ENCODE peak calls at places on chromosomes 1 and 21, in seven cellular contexts. One of them, this sample, is unnamed.

GRCh38 chr1:218537131-218537904 is 192.2 kb downstream of the TGFB2 start:
- DNase-seq in GM12865: no peak
- DNase-seq in fibroblast of pulmonary artery: peak
- DNase-seq in cardiac fibroblast: peak
- DNase-seq in RWPE2: no peak
- DNase-seq in neural progenitor cell: no peak
- DNase-seq in GM06990: no peak
- DNase-seq in this sample: no peak

GRCh38 chr1:200774735-200775449 is 36.2 kb downstream of the CAMSAP2 start:
- DNase-seq in cardiac fibroblast: peak
- DNase-seq in fibroblast of pulmonary artery: peak
- DNase-seq in GM12865: peak
- DNase-seq in GM06990: no peak
- DNase-seq in neural progenitor cell: no peak
- DNase-seq in RWPE2: no peak
- DNase-seq in this sample: no peak

GRCh38 chr1:214966366-214966765 is 116.2 kb upstream of the KCNK2 start:
- DNase-seq in RWPE2: no peak
- DNase-seq in fibroblast of pulmonary artery: peak
- DNase-seq in GM06990: no peak
- DNase-seq in neural progenitor cell: peak
- DNase-seq in GM12865: no peak
- DNase-seq in cardiac fibroblast: no peak
- DNase-seq in this sample: no peak

GRCh38 chr1:153648000-153648643 is 10.4 kb upstream of the SNAPIN start:
- DNase-seq in fibroblast of pulmonary artery: no peak
- DNase-seq in cardiac fibroblast: no peak
- DNase-seq in neural progenitor cell: no peak
- DNase-seq in GM06990: no peak
- DNase-seq in GM12865: no peak
- DNase-seq in RWPE2: no peak
- DNase-seq in this sample: no peak

GRCh38 chr1:224906340-224906739 is 23.1 kb upstream of the DNAH14 start:
- DNase-seq in RWPE2: no peak
- DNase-seq in neural progenitor cell: no peak
- DNase-seq in GM12865: no peak
- DNase-seq in fibroblast of pulmonary artery: no peak
- DNase-seq in GM06990: no peak
- DNase-seq in cardiac fibroblast: no peak
- DNase-seq in this sample: no peak

GRCh38 chr21:45636921-45637646 is 6.4 kb upstream of the PCBP3 start:
- DNase-seq in GM12865: no peak
- DNase-seq in GM06990: no peak
- DNase-seq in fibroblast of pulmonary artery: no peak
- DNase-seq in RWPE2: no peak
- DNase-seq in cardiac fibroblast: no peak
- DNase-seq in neural progenitor cell: no peak
- DNase-seq in this sample: no peak

GRCh38 chr1:20158358-20159070 is 19.4 kb downstream of the PLA2G2F start:
- DNase-seq in cardiac fibroblast: no peak
- DNase-seq in fibroblast of pulmonary artery: no peak
- DNase-seq in neural progenitor cell: no peak
- DNase-seq in RWPE2: peak
- DNase-seq in GM12865: no peak
- DNase-seq in GM06990: no peak
- DNase-seq in this sample: no peak

GRCh38 chr1:10640079-10640578 is 156.3 kb downstream of the CASZ1 start:
- DNase-seq in RWPE2: no peak
- DNase-seq in GM12865: no peak
- DNase-seq in GM06990: no peak
- DNase-seq in fibroblast of pulmonary artery: no peak
- DNase-seq in cardiac fibroblast: no peak
- DNase-seq in neural progenitor cell: peak
- DNase-seq in this sample: no peak

GRCh38 chr1:167832693-167833092 is 81.2 kb downstream of the ADCY10 start:
- DNase-seq in fibroblast of pulmonary artery: no peak
- DNase-seq in GM12865: no peak
- DNase-seq in RWPE2: no peak
- DNase-seq in cardiac fibroblast: no peak
- DNase-seq in neural progenitor cell: no peak
- DNase-seq in GM06990: no peak
- DNase-seq in this sample: no peak
- TF ChIP-seq CTCF in fibroblast of pulmonary artery: no peak
- TF ChIP-seq CTCF in GM12865: no peak
- TF ChIP-seq CTCF in RWPE2: no peak
- TF ChIP-seq CTCF in cardiac fibroblast: no peak
- TF ChIP-seq CTCF in neural progenitor cell: no peak
- TF ChIP-seq CTCF in GM06990: no peak
- TF ChIP-seq CTCF in this sample: no peak

GRCh38 chr21:36973986-36974850 is 7.7 kb upstream of the HLCS start:
- DNase-seq in GM06990: no peak
- DNase-seq in cardiac fibroblast: no peak
- DNase-seq in fibroblast of pulmonary artery: no peak
- DNase-seq in GM12865: no peak
- DNase-seq in RWPE2: no peak
- DNase-seq in neural progenitor cell: no peak
- DNase-seq in this sample: no peak
- H3K4me3 ChIP-seq in GM06990: no peak
- H3K4me3 ChIP-seq in cardiac fibroblast: no peak
- H3K4me3 ChIP-seq in fibroblast of pulmonary artery: no peak
- H3K4me3 ChIP-seq in GM12865: no peak
- H3K4me3 ChIP-seq in RWPE2: no peak
- H3K4me3 ChIP-seq in neural progenitor cell: no peak
- H3K4me3 ChIP-seq in this sample: no peak

DNA sequence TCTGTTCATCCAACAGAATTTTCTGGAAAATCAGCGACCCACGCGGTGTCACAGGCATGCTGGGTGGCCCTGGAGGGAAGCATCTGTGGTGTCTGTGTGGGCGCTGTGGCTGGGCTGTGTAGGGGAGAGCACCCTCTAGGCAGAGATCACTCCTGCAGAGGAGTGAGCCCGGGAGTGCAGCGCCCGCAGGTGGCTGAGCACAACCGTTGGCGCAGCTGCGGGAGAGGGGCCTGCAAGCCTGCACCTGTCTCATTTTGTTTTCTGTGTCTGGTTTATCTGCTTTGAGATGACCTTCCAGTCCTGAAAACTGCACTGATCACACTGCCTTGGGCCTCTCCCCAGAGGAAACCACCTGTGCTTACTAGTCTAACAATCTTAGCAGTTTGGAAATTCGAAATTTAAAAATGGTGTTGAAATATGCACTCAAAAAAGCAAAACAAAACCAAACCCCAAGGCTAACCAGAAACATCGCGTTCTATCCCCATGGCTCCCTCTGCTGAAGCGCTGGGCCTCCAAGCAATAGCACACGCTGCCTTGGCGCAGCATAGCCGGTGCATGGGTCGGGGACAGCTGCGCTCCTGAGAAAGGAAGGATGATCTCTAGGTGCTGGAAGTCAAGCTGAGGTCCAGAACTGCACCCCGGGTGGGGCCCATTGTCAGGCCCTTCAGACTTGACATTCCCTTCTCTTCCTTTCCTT is 4.8 kb downstream of the FAM3B start:
- DNase-seq in GM06990: peak
- DNase-seq in cardiac fibroblast: no peak
- DNase-seq in neural progenitor cell: no peak
- DNase-seq in GM12865: peak
- DNase-seq in fibroblast of pulmonary artery: no peak
- DNase-seq in RWPE2: no peak
- DNase-seq in this sample: no peak
- TF ChIP-seq CTCF in GM06990: no peak
- TF ChIP-seq CTCF in cardiac fibroblast: no peak
- TF ChIP-seq CTCF in neural progenitor cell: no peak
- TF ChIP-seq CTCF in GM12865: no peak
- TF ChIP-seq CTCF in fibroblast of pulmonary artery: no peak
- TF ChIP-seq CTCF in RWPE2: no peak
- TF ChIP-seq CTCF in this sample: no peak

GRCh38 chr1:156642265-156643185 is 608 bp downstream of the BCAN start:
- DNase-seq in GM06990: no peak
- DNase-seq in RWPE2: no peak
- DNase-seq in fibroblast of pulmonary artery: no peak
- DNase-seq in neural progenitor cell: peak
- DNase-seq in cardiac fibroblast: no peak
- DNase-seq in GM12865: no peak
- DNase-seq in this sample: no peak
- H3K4me3 ChIP-seq in GM06990: no peak
- H3K4me3 ChIP-seq in RWPE2: no peak
- H3K4me3 ChIP-seq in fibroblast of pulmonary artery: no peak
- H3K4me3 ChIP-seq in neural progenitor cell: peak
- H3K4me3 ChIP-seq in cardiac fibroblast: no peak
- H3K4me3 ChIP-seq in GM12865: no peak
- H3K4me3 ChIP-seq in this sample: no peak

GRCh38 chr1:62849031-62849430 is 65.1 kb downstream of the ATG4C start:
- DNase-seq in fibroblast of pulmonary artery: no peak
- DNase-seq in neural progenitor cell: peak
- DNase-seq in RWPE2: no peak
- DNase-seq in GM06990: no peak
- DNase-seq in GM12865: no peak
- DNase-seq in cardiac fibroblast: no peak
- DNase-seq in this sample: no peak
- TF ChIP-seq CTCF in fibroblast of pulmonary artery: peak
- TF ChIP-seq CTCF in neural progenitor cell: peak
- TF ChIP-seq CTCF in RWPE2: peak
- TF ChIP-seq CTCF in GM06990: no peak
- TF ChIP-seq CTCF in GM12865: no peak
- TF ChIP-seq CTCF in cardiac fibroblast: no peak
- TF ChIP-seq CTCF in this sample: no peak

GRCh38 chr1:116116040-116116439 is 4.8 kb downstream of the MAB21L3 start:
- DNase-seq in GM06990: no peak
- DNase-seq in fibroblast of pulmonary artery: no peak
- DNase-seq in RWPE2: no peak
- DNase-seq in cardiac fibroblast: no peak
- DNase-seq in neural progenitor cell: no peak
- DNase-seq in GM12865: no peak
- DNase-seq in this sample: no peak

GRCh38 chr1:116122955-116123757 is 12.0 kb downstream of the MAB21L3 start:
- DNase-seq in RWPE2: no peak
- DNase-seq in GM12865: no peak
- DNase-seq in neural progenitor cell: no peak
- DNase-seq in GM06990: no peak
- DNase-seq in fibroblast of pulmonary artery: peak
- DNase-seq in cardiac fibroblast: peak
- DNase-seq in this sample: no peak

GRCh38 chr1:116123837-116124533 is 12.8 kb downstream of the MAB21L3 start:
- DNase-seq in GM12865: no peak
- DNase-seq in neural progenitor cell: no peak
- DNase-seq in cardiac fibroblast: no peak
- DNase-seq in GM06990: no peak
- DNase-seq in fibroblast of pulmonary artery: no peak
- DNase-seq in RWPE2: no peak
- DNase-seq in this sample: no peak

GRCh38 chr1:116118471-116118870 is 7.3 kb downstream of the MAB21L3 start:
- DNase-seq in cardiac fibroblast: no peak
- DNase-seq in fibroblast of pulmonary artery: no peak
- DNase-seq in neural progenitor cell: no peak
- DNase-seq in RWPE2: no peak
- DNase-seq in GM12865: no peak
- DNase-seq in GM06990: no peak
- DNase-seq in this sample: no peak

DNA sequence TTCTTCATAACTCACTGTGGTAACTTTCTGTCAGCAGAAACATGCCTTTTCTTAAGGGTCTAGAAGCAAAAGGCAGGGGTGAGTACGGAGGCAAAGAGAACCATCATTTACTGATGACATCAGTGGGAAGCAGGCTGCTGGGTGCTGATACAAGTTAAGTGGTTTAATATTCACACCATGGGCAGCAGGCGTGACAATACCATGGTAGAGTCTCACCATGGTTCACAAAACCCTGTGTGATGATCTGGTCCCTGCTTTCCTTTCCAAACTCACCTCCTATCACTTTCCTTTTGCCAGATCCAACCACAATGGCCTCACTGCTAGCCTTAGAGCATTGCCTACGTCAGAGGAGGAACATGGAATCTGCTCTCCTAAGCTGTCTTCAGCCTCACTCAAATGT is 8.7 kb downstream of the MAB21L3 start:
- DNase-seq in RWPE2: no peak
- DNase-seq in GM12865: no peak
- DNase-seq in neural progenitor cell: no peak
- DNase-seq in GM06990: no peak
- DNase-seq in cardiac fibroblast: no peak
- DNase-seq in fibroblast of pulmonary artery: no peak
- DNase-seq in this sample: no peak
- H3K4me3 ChIP-seq in RWPE2: no peak
- H3K4me3 ChIP-seq in GM12865: no peak
- H3K4me3 ChIP-seq in neural progenitor cell: no peak
- H3K4me3 ChIP-seq in GM06990: no peak
- H3K4me3 ChIP-seq in cardiac fibroblast: no peak
- H3K4me3 ChIP-seq in fibroblast of pulmonary artery: no peak
- H3K4me3 ChIP-seq in this sample: no peak

DNA sequence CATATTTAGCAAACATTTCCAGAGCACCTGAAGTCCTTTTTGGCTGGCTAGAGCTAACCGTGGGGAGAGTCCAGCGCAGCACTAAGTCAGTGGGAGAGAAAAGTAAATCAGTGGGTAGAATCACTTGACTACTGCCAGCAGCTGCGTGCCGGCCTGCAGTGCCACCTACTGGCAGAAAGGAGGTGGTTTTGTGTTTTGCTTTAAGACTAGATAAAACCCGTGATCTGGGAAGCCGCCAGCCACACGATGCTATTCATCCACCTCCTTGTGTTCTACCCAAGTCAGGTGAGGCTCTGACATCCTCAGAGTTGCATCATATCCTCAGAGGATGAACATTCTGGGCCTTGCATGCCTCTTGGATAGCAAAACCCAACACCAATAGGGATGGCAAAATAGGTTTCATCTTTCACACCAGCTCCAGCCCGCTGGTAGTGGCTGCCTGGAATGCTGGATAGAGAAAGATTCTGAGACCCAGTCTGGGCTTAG is 14.1 kb upstream of the HEYL start:
- DNase-seq in fibroblast of pulmonary artery: peak
- DNase-seq in cardiac fibroblast: peak
- DNase-seq in neural progenitor cell: peak
- DNase-seq in GM06990: peak
- DNase-seq in RWPE2: no peak
- DNase-seq in GM12865: peak
- DNase-seq in this sample: peak
- TF ChIP-seq CTCF in fibroblast of pulmonary artery: peak
- TF ChIP-seq CTCF in cardiac fibroblast: peak
- TF ChIP-seq CTCF in neural progenitor cell: peak
- TF ChIP-seq CTCF in GM06990: peak
- TF ChIP-seq CTCF in RWPE2: peak
- TF ChIP-seq CTCF in GM12865: peak
- TF ChIP-seq CTCF in this sample: peak

DNA sequence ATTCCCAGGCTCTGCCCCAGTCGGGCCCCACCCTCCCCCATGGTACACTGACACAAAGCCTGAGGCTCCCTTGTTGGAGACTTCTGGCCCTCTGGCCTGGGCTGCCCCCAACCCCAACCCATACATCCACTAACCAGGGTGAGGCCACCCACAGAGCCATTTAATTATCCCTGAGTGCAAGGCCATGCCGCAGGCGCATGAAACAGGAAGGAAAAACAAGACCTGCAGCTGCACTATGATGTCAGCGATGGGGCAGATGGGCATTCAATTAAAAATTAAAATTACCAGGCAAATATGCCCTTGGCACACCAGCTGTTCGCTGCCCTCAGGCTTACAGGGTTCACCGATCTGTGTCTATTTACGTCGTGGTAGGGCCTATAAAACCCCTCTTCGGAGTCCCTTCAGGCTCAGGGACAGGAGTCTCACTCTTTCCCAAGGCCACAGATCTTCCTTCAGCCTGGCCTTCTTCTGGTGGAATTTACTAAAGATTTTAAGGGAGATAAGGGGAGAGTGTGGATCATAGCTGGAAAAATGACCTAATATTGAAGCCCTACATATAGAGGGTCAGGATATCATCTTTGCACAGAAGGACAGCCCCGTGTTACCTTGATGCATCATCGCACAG is 29.6 kb upstream of the RGS16 start:
- DNase-seq in cardiac fibroblast: no peak
- DNase-seq in RWPE2: no peak
- DNase-seq in GM12865: no peak
- DNase-seq in GM06990: no peak
- DNase-seq in fibroblast of pulmonary artery: no peak
- DNase-seq in neural progenitor cell: peak
- DNase-seq in this sample: no peak
- H3K4me3 ChIP-seq in cardiac fibroblast: no peak
- H3K4me3 ChIP-seq in RWPE2: no peak
- H3K4me3 ChIP-seq in GM12865: no peak
- H3K4me3 ChIP-seq in GM06990: no peak
- H3K4me3 ChIP-seq in fibroblast of pulmonary artery: no peak
- H3K4me3 ChIP-seq in neural progenitor cell: no peak
- H3K4me3 ChIP-seq in this sample: no peak